ENCODE peak calls at places on chromosomes 1 and 21, in five cellular contexts. P is GM23338, G is breast epithelium, E is HCT116, K is transverse colon. H is an unnamed sample.

GRCh38 chr1:40532844-40533424 is 1.5 kb downstream of the ZNF684 start:
- DNase-seq in E (peak), G (no peak), K (peak), P (peak), H (no peak)

GRCh38 chr1:53693361-53693760 is 45.6 kb downstream of the GLIS1 start:
- DNase-seq in G (no peak), K (no peak), P (no peak), E (no peak), H (no peak)

GRCh38 chr1:153790282-153790995 is 15.2 kb downstream of the SLC27A3 start:
- DNase-seq in G (no peak), E (no peak), K (peak), P (no peak), H (peak)

GRCh38 chr1:247347395-247348222 is 15.9 kb upstream of the ZNF496 start:
- DNase-seq in G (no peak), K (no peak), E (no peak), P (peak), H (no peak)

GRCh38 chr1:16354619-16355018 is 2.3 kb upstream of the FBXO42 start:
- DNase-seq in E (no peak), P (no peak), K (no peak), G (no peak), H (no peak)

GRCh38 chr1:181669209-181669608 is 185.9 kb downstream of the CACNA1E start:
- DNase-seq in K (no peak), G (no peak), P (no peak), E (no peak), H (no peak)

GRCh38 chr1:36433102-36433501 is 17.1 kb downstream of the OSCP1 start:
- DNase-seq in E (no peak), G (no peak), P (no peak), K (no peak), H (no peak)

GRCh38 chr1:6601049-6601864 is 1.4 kb downstream of the KLHL21 start:
- DNase-seq in E (peak), K (peak), G (peak), P (peak), H (peak)

GRCh38 chr1:244865820-244866219 is 1.5 kb upstream of the HNRNPU start:
- DNase-seq in G (no peak), K (no peak), P (no peak), E (no peak), H (no peak)

GRCh38 chr1:198523183-198523942 is 17.1 kb downstream of the ATP6V1G3 start:
- DNase-seq in K (no peak), P (no peak), G (no peak), E (no peak), H (no peak)

GRCh38 chr1:161052899-161053298 is 7.1 kb upstream of the USF1 start:
- DNase-seq in K (no peak), E (no peak), G (no peak), P (no peak), H (no peak)

GRCh38 chr1:24639881-24640280 is 3.2 kb upstream of the SRRM1 start:
- DNase-seq in K (no peak), G (no peak), P (no peak), E (no peak), H (no peak)

GRCh38 chr1:53642215-53642555 is 96.8 kb downstream of the GLIS1 start:
- DNase-seq in K (no peak), E (no peak), G (peak), P (no peak), H (no peak)

GRCh38 chr1:47186267-47187185 is 3.3 kb downstream of the PDZK1IP1 start:
- DNase-seq in P (no peak), K (no peak), G (no peak), E (no peak), H (no peak)

GRCh38 chr1:119409731-119410130 is 5.2 kb upstream of the HSD3B2 start:
- DNase-seq in E (no peak), P (no peak), G (no peak), K (no peak), H (no peak)

GRCh38 chr21:26157842-26158241 is 12.7 kb downstream of the APP start:
- DNase-seq in G (no peak), K (no peak), E (no peak), P (no peak), H (no peak)

GRCh38 chr1:160542303-160542945 is 19.4 kb upstream of the SLAMF6 start:
- DNase-seq in P (no peak), G (no peak), K (no peak), E (no peak), H (no peak)

GRCh38 chr1:171863531-171863930 is 22.2 kb downstream of the DNM3 start:
- DNase-seq in K (no peak), G (no peak), E (no peak), P (no peak), H (no peak)

GRCh38 chr1:201054030-201054635 is 30.6 kb upstream of the KIF21B start:
- DNase-seq in E (no peak), G (no peak), K (no peak), P (no peak), H (no peak)

GRCh38 chr1:167904641-167905040 is 9.3 kb downstream of the ADCY10 start:
- DNase-seq in P (no peak), E (no peak), G (no peak), K (no peak), H (no peak)

GRCh38 chr1:39987869-39988268 is 32.9 kb downstream of the MFSD2A start:
- DNase-seq in E (no peak), P (no peak), G (no peak), K (no peak), H (peak)

GRCh38 chr1:35539824-35540261 is 17.4 kb downstream of the KIAA0319L start:
- DNase-seq in G (no peak), K (no peak), P (no peak), E (no peak), H (no peak)

GRCh38 chr21:37459575-37459974 is 93.0 kb downstream of the DYRK1A start:
- DNase-seq in G (no peak), P (no peak), E (no peak), K (no peak), H (no peak)

GRCh38 chr21:14587266-14587665 is 41.2 kb upstream of the SAMSN1 start:
- DNase-seq in P (no peak), G (no peak), E (no peak), K (no peak), H (no peak)

GRCh38 chr1:8412183-8412831 is 94.4 kb downstream of the SLC45A1 start:
- DNase-seq in E (no peak), K (peak), P (no peak), G (no peak), H (peak)

GRCh38 chr1:153628638-153629342 is 556 bp downstream of the S100A1 start:
- DNase-seq in E (no peak), K (no peak), G (no peak), P (no peak), H (no peak)

GRCh38 chr1:40860706-40861226 is 1.4 kb downstream of the CITED4 start:
- DNase-seq in G (no peak), P (no peak), E (no peak), K (no peak), H (no peak)

GRCh38 chr1:116724765-116725375 is 29.4 kb upstream of the CD2 start:
- DNase-seq in P (peak), K (peak), G (no peak), E (peak), H (peak)

GRCh38 chr1:92817986-92818764 is 13.7 kb upstream of the RPL5 start:
- DNase-seq in P (peak), E (peak), K (no peak), G (no peak), H (no peak)
- TF ChIP-seq CTCF in P (peak), E (peak), K (peak), G (peak), H (no peak)

GRCh38 chr1:2213576-2214505 is 14.3 kb upstream of the SKI start:
- DNase-seq in P (no peak), K (peak), G (no peak), E (no peak), H (peak)
- H3K4me3 ChIP-seq in P (no peak), K (no peak), G (peak), E (no peak), H (no peak)

GRCh38 chr1:33320619-33321165 is at the start of gene A3GALT2:
- DNase-seq in K (no peak), G (no peak), E (no peak), P (no peak), H (no peak)

GRCh38 chr1:33321178-33321577 is 280 bp upstream of the A3GALT2 start:
- DNase-seq in G (no peak), P (no peak), K (no peak), E (no peak), H (no peak)

GRCh38 chr1:33317946-33318345 is 3.0 kb downstream of the A3GALT2 start:
- DNase-seq in K (no peak), G (no peak), P (no peak), E (no peak), H (no peak)

GRCh38 chr1:33319949-33320618 is 814 bp downstream of the A3GALT2 start:
- DNase-seq in G (no peak), E (no peak), K (no peak), P (no peak), H (no peak)

GRCh38 chr1:33319186-33319948 is 1.5 kb downstream of the A3GALT2 start:
- DNase-seq in K (no peak), G (no peak), P (no peak), E (no peak), H (no peak)
- TF ChIP-seq POLR2AphosphoS5 in K (no peak), G (no peak), P (no peak), E (no peak), H (no peak)

DNA sequence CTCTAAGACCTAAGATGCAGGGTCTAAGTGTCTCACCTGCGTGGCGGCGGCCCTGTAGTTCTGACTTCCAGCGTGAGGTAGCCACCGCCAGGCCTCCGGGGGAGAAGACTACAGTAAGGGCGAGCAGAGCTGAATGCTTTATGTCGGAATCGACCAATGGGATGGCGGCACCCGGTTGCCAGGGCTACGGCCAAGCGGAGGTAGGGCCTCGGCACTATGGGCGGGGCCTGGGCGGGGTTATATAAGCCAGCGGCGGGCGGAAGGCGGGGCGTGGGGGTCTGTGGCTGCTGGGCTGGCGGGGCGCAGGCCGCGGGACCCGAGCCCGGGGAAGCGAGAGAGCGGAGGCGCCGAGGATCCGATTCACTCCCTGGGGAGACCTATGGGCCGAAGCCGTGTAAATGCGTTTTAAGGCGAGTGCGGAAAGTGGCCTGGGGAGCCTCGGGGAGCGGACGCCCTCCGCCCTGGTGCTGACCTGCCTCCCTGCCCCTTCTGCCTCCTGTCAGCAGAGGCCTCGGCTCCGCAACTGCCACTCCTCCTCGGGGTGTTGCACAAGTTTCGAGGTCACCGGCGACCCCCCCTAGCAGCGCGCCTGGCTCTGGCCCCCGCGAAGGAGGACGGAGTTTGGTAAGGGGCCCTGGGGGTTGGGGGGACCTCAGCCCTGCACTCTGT is at the start of gene AZIN2:
- DNase-seq in P (peak), K (peak), E (peak), G (peak), H (peak)
- TF ChIP-seq CTCF in P (no peak), K (no peak), E (no peak), G (no peak), H (peak)